ENCODE peak calls at places on chromosomes 4 and X, in five cellular contexts. One of them, this sample, is unnamed.

GRCh38 chrX:41759817-41760216 is 35.8 kb downstream of the GPR82 start:
- DNase-seq in adipocyte: peak
- DNase-seq in thyroid gland: no peak
- DNase-seq in dorsolateral prefrontal cortex: no peak
- DNase-seq in A549: no peak
- DNase-seq in this sample: no peak

GRCh38 chr4:150217804-150218203 is 139.6 kb downstream of the DCLK2 start:
- DNase-seq in dorsolateral prefrontal cortex: no peak
- DNase-seq in adipocyte: no peak
- DNase-seq in thyroid gland: peak
- DNase-seq in A549: no peak
- DNase-seq in this sample: peak

GRCh38 chr4:163484906-163485305 is 9.6 kb upstream of the TMA16 start:
- DNase-seq in dorsolateral prefrontal cortex: no peak
- DNase-seq in adipocyte: peak
- DNase-seq in A549: peak
- DNase-seq in thyroid gland: peak
- DNase-seq in this sample: peak

GRCh38 chr4:5757536-5757935 is 46.5 kb downstream of the EVC start:
- DNase-seq in adipocyte: no peak
- DNase-seq in dorsolateral prefrontal cortex: no peak
- DNase-seq in thyroid gland: no peak
- DNase-seq in A549: no peak
- DNase-seq in this sample: no peak

GRCh38 chrX:72306851-72307645 is 1.3 kb upstream of the CITED1 start:
- DNase-seq in A549: peak
- DNase-seq in thyroid gland: peak
- DNase-seq in adipocyte: peak
- DNase-seq in dorsolateral prefrontal cortex: peak
- DNase-seq in this sample: peak

GRCh38 chr4:102564399-102564921 is 63.3 kb downstream of the NFKB1 start:
- DNase-seq in thyroid gland: no peak
- DNase-seq in adipocyte: no peak
- DNase-seq in dorsolateral prefrontal cortex: no peak
- DNase-seq in A549: no peak
- DNase-seq in this sample: no peak

GRCh38 chr4:89703831-89704230 is 133.1 kb downstream of the SNCA start:
- DNase-seq in A549: no peak
- DNase-seq in thyroid gland: no peak
- DNase-seq in adipocyte: no peak
- DNase-seq in dorsolateral prefrontal cortex: no peak
- DNase-seq in this sample: no peak

GRCh38 chr4:173448103-173448502 is 49.2 kb upstream of the SCRG1 start:
- DNase-seq in adipocyte: peak
- DNase-seq in thyroid gland: no peak
- DNase-seq in dorsolateral prefrontal cortex: peak
- DNase-seq in A549: no peak
- DNase-seq in this sample: peak

GRCh38 chrX:96689951-96690350 is 5.3 kb downstream of the DIAPH2 start:
- DNase-seq in adipocyte: no peak
- DNase-seq in dorsolateral prefrontal cortex: no peak
- DNase-seq in thyroid gland: no peak
- DNase-seq in A549: no peak
- DNase-seq in this sample: no peak

GRCh38 chr4:6917445-6918241 is 8.0 kb downstream of the TBC1D14 start:
- DNase-seq in thyroid gland: peak
- DNase-seq in adipocyte: peak
- DNase-seq in A549: peak
- DNase-seq in dorsolateral prefrontal cortex: no peak
- DNase-seq in this sample: peak

GRCh38 chr4:140851032-140851636 is 94.9 kb upstream of the TBC1D9 start:
- DNase-seq in A549: peak
- DNase-seq in adipocyte: peak
- DNase-seq in thyroid gland: peak
- DNase-seq in dorsolateral prefrontal cortex: no peak
- DNase-seq in this sample: peak

GRCh38 chr4:175947117-175947722 is 118.4 kb upstream of the WDR17 start:
- DNase-seq in thyroid gland: no peak
- DNase-seq in adipocyte: peak
- DNase-seq in dorsolateral prefrontal cortex: no peak
- DNase-seq in A549: no peak
- DNase-seq in this sample: no peak

GRCh38 chr4:109921384-109921808 is 8.7 kb downstream of the EGF start:
- DNase-seq in dorsolateral prefrontal cortex: no peak
- DNase-seq in thyroid gland: no peak
- DNase-seq in adipocyte: peak
- DNase-seq in A549: peak
- DNase-seq in this sample: peak

GRCh38 chrX:140943513-140943912 is 58.9 kb upstream of the SPANXB1 start:
- DNase-seq in A549: no peak
- DNase-seq in thyroid gland: no peak
- DNase-seq in adipocyte: no peak
- DNase-seq in dorsolateral prefrontal cortex: no peak
- DNase-seq in this sample: no peak
- H3K4me3 ChIP-seq in A549: no peak
- H3K4me3 ChIP-seq in thyroid gland: no peak
- H3K4me3 ChIP-seq in adipocyte: no peak
- H3K4me3 ChIP-seq in dorsolateral prefrontal cortex: no peak
- H3K4me3 ChIP-seq in this sample: no peak

DNA sequence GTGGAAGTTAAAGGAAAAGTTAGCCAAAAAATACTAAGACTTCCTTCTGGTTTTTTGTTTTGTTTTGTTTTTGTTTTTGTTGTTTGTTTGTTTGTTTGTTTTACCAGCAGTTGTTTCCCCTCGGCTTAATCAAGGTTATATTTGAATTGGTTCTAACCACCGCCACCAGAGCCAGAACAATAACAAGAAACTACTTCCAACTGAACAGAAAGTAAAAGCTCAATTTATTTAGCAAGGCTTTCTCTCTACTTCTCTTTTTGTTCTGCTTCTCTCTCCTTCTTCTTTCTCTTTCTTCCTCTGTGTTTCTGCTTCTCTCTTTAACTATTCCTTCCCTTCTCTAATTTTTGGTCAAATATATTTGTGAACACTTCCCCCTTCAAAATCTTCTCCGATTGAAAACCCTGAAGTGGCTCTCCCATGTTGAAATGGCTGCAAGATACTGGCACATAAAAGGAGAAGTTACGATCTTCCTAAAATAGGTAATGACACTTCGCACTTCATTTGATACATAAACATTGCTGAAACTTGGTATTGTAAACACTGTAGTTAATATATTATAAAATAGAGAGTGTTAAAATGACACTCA is 1195.9 kb upstream of the PRKX start:
- DNase-seq in thyroid gland: no peak
- DNase-seq in dorsolateral prefrontal cortex: no peak
- DNase-seq in A549: no peak
- DNase-seq in adipocyte: no peak
- DNase-seq in this sample: no peak
- H3K4me3 ChIP-seq in thyroid gland: no peak
- H3K4me3 ChIP-seq in dorsolateral prefrontal cortex: no peak
- H3K4me3 ChIP-seq in A549: no peak
- H3K4me3 ChIP-seq in adipocyte: no peak
- H3K4me3 ChIP-seq in this sample: no peak

DNA sequence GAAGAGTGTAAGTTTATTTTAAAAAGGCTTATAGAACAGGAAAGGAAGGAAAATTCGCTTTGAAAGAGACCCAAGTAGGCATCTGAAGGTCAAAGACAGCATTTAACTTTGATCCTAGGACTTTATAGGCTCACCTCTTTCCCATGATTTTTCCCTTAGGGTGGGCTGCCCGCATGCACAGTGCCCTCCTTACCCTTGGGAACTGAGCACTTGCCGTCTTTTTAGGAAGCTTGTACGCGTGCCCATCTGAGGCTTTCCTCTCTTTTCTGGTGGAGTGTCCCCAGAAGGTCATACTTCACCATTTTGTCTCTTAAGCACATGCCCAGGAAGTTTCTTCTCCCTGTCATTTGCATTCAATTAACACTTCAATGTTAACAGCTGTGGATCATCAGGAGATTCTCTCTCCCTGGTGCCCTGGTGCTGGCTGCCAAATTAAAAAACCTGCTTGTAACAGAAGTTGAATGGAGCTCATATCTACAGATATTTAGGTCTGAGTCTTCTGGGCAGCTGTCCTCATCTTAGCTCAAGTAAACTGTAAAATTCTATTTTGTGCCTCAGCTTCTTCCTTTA is 38.4 kb upstream of the IL9R start:
- DNase-seq in A549: no peak
- DNase-seq in dorsolateral prefrontal cortex: no peak
- DNase-seq in thyroid gland: no peak
- DNase-seq in adipocyte: no peak
- DNase-seq in this sample: no peak
- H3K4me3 ChIP-seq in A549: no peak
- H3K4me3 ChIP-seq in dorsolateral prefrontal cortex: no peak
- H3K4me3 ChIP-seq in thyroid gland: no peak
- H3K4me3 ChIP-seq in adipocyte: no peak
- H3K4me3 ChIP-seq in this sample: no peak

GRCh38 chr4:153471691-153472080 is 5.5 kb downstream of the TMEM131L start:
- DNase-seq in thyroid gland: no peak
- DNase-seq in adipocyte: no peak
- DNase-seq in dorsolateral prefrontal cortex: no peak
- DNase-seq in A549: no peak
- DNase-seq in this sample: peak
- H3K4me3 ChIP-seq in thyroid gland: no peak
- H3K4me3 ChIP-seq in adipocyte: no peak
- H3K4me3 ChIP-seq in dorsolateral prefrontal cortex: no peak
- H3K4me3 ChIP-seq in A549: no peak
- H3K4me3 ChIP-seq in this sample: no peak

DNA sequence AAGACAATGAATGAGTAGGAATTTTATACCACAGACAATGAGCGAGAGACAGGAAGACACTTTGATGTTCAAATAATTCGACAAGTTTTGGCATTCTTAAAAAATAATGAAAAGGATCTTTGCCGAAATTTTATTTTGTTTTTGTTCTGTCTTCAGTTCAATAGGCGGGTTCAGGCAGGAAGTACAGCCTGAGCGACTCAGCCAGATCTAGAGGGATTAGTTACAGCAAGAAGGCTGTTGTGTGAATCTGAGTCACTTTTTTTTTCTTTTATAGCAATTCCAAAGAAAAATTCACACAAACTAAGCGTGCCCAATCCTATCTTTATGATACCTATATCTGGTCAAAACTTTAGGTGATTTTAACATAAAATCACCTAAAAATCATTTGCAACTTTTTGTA is 505.4 kb upstream of the FAM241A start:
- DNase-seq in A549: no peak
- DNase-seq in thyroid gland: no peak
- DNase-seq in dorsolateral prefrontal cortex: no peak
- DNase-seq in adipocyte: peak
- DNase-seq in this sample: no peak
- H3K4me3 ChIP-seq in A549: peak
- H3K4me3 ChIP-seq in thyroid gland: no peak
- H3K4me3 ChIP-seq in dorsolateral prefrontal cortex: no peak
- H3K4me3 ChIP-seq in adipocyte: peak
- H3K4me3 ChIP-seq in this sample: no peak

DNA sequence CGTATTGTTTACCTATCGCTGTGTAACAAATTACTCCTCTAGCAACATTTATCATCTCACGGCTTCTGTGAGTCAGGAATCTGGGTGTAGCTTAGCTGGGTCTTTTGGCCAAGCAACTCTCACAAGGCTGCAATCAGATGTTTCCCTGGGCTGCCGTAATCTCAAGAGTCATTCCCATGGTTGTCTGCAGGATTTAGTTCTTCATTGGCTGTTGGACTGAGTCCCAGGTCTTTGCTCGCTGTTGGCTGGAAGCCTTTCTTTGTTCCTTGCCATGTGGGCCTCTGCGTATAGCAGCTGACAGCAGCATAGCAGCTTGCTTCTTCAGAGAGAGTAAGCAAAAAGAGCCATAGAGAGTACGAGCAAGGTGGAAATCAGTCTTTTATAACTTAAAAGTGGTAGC is 16.8 kb downstream of the POLR2B start:
- DNase-seq in A549: no peak
- DNase-seq in dorsolateral prefrontal cortex: peak
- DNase-seq in thyroid gland: no peak
- DNase-seq in adipocyte: peak
- DNase-seq in this sample: peak
- H3K4me3 ChIP-seq in A549: no peak
- H3K4me3 ChIP-seq in dorsolateral prefrontal cortex: no peak
- H3K4me3 ChIP-seq in thyroid gland: no peak
- H3K4me3 ChIP-seq in adipocyte: peak
- H3K4me3 ChIP-seq in this sample: no peak